ENCODE peak calls at places on chromosomes 16 and 17, in four cellular contexts. A, B, M and K are unnamed samples.

GRCh38 chr17:55576237-55576998 is 65.2 kb upstream of the SMIM36 start:
- DNase-seq in A (no peak), B (peak; percentile 15), M (no peak), K (no peak)

GRCh38 chr16:27539120-27539519 is 10.6 kb downstream of the GTF3C1 start:
- DNase-seq in A (no peak), B (no peak), M (no peak), K (no peak)

GRCh38 chr16:11405331-11406176 is 60.3 kb downstream of the RMI2 start:
- DNase-seq in A (no peak), B (peak; percentile 34), M (no peak), K (no peak)

GRCh38 chr17:520447-521167 is 168.0 kb upstream of the RPH3AL start:
- DNase-seq in A (no peak), B (no peak), M (no peak), K (no peak)

GRCh38 chr16:87657621-87658192 is 55.4 kb downstream of the JPH3 start:
- DNase-seq in A (no peak), B (peak; percentile 79), M (no peak), K (no peak)

GRCh38 chr17:76087531-76087930 is 8.5 kb downstream of the ZACN start:
- DNase-seq in A (no peak), B (no peak), M (no peak), K (no peak)

GRCh38 chr17:49585422-49586027 is 9.9 kb downstream of the NXPH3 start:
- DNase-seq in A (no peak), B (no peak), M (no peak), K (no peak)

GRCh38 chr16:81583893-81584705 is 139.5 kb downstream of the CMIP start:
- DNase-seq in A (no peak), B (peak; percentile 74), M (no peak), K (peak; percentile 81)

GRCh38 chr16:80682435-80683070 is 121.8 kb downstream of the CDYL2 start:
- DNase-seq in A (no peak), B (no peak), M (no peak), K (no peak)

GRCh38 chr17:44314869-44315661 is 6.7 kb downstream of the RUNDC3A start:
- DNase-seq in A (peak; percentile 34), B (no peak), M (peak; percentile 19), K (peak; percentile 39)